ENCODE peak calls at places on chromosomes 2 and 18, in four cellular contexts. M is A549, L is ovary, H is thyroid gland. T is an unnamed sample.

GRCh38 chr2:185245216-185245615 is 493.4 kb upstream of the FSIP2 start:
- DNase-seq in M (no peak), L (no peak), H (no peak), T (no peak)

GRCh38 chr2:131023758-131024157 is 69.5 kb downstream of the FAM168B start:
- DNase-seq in M (no peak), H (no peak), L (no peak), T (no peak)

GRCh38 chr2:189305291-189305943 is 125.9 kb upstream of the COL5A2 start:
- DNase-seq in M (peak), H (no peak), L (no peak), T (no peak)

GRCh38 chr18:57004366-57005121 is 142.3 kb upstream of the BOD1L2 start:
- DNase-seq in H (no peak), M (peak), L (no peak), T (no peak)

GRCh38 chr18:62716679-62717058 is 1.3 kb downstream of the PHLPP1 start:
- DNase-seq in H (peak), M (peak), L (peak), T (peak)

GRCh38 chr2:222561817-222562424 is 94.0 kb downstream of the FARSB start:
- DNase-seq in H (peak), M (peak), L (no peak), T (peak)

GRCh38 chr2:151051584-151052220 is 210.0 kb downstream of the RBM43 start:
- DNase-seq in H (peak), L (no peak), M (peak), T (peak)

GRCh38 chr2:201448701-201449100 is 2.6 kb downstream of the TRAK2 start:
- DNase-seq in H (no peak), M (no peak), L (no peak), T (no peak)

GRCh38 chr2:119484834-119485233 is 39.4 kb downstream of the SCTR start:
- DNase-seq in H (no peak), M (no peak), L (no peak), T (no peak)

GRCh38 chr2:173654146-173654895 is 299.6 kb downstream of the CDCA7 start:
- DNase-seq in M (no peak), H (no peak), L (no peak), T (no peak)

GRCh38 chr2:127084611-127085031 is 22.3 kb downstream of the BIN1 start:
- DNase-seq in L (no peak), H (peak), M (no peak), T (no peak)

GRCh38 chr2:43539436-43539835 is 56.4 kb downstream of the THADA start:
- DNase-seq in M (no peak), L (no peak), H (no peak), T (no peak)

GRCh38 chr2:29259221-29259620 is 144.0 kb downstream of the CLIP4 start:
- DNase-seq in M (no peak), L (no peak), H (no peak), T (no peak)

GRCh38 chr2:216404010-216404618 is 8.2 kb upstream of the SMARCAL1 start:
- DNase-seq in L (no peak), H (peak), M (peak), T (peak)

GRCh38 chr2:184938221-184938985 is 340.1 kb downstream of the ZNF804A start:
- DNase-seq in H (no peak), L (no peak), M (no peak), T (no peak)

GRCh38 chr2:108573070-108573469 is 38.8 kb downstream of the LIMS1 start:
- DNase-seq in H (no peak), L (no peak), M (no peak), T (no peak)

DNA sequence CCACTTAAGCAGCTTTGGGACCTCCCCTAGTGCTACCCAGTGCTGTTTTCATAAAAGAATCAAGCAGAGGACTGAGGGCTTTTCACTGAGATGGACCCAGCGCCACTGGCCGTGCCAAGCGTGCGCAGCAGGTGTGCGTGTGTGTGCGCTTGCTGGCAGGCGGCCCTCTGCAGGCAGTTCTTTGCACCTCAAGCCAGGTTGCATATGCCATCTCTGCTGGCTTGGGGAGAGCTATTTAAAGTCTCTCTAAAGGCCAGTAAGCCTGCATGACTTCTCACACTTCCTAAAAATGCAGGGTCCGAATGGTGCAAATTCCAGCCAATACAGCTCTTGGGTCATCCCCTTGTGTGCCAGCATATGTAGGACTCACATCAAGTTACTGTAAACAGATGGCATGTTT is 255.5 kb downstream of the RNF152 start:
- DNase-seq in L (no peak), M (no peak), H (peak), T (peak)
- TF ChIP-seq CTCF in L (no peak), M (no peak), H (no peak), T (no peak)

GRCh38 chr2:241149925-241150659 is at the start of gene PPP1R7:
- DNase-seq in H (peak), M (peak), L (peak), T (peak)
- TF ChIP-seq POLR2A in H (peak), M (peak), L (peak), T (peak)

DNA sequence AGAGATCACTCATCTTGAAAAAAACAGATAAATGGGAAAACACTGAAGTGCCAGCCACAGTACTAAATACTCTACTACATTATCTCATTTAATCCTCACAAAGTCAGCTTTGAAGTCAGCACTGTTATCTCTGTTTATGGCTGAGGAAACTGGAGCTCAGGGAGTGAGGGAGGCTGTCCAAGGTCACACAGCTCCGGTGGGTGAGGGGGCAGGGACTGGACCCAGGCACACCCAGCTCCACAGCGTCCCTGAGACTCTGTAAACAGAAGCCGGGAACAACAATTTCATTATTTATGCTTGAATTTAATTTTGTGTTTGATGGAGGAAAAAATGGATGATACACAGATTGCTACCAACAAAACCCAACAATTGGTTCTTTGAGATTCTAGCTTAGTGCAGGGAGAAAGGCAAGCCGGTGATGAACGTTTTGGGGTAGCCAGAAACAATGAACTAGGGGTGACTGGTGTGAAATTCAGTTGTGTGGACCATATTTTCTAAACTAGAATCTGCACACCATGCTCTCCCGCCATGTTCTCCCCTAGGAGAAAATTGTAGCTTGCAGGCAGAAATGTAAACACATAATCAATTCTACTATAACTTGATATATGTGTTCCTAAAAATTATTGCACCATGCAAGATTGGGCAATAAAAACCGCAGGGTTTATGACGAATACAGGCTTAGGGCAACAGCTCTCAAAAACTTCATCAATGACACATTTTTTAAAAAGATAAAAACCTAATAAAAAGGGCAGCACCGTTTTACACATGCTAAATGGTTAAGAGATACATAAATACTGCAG is at the start of gene GREB1:
- DNase-seq in H (no peak), L (peak), M (no peak), T (no peak)
- H3K27ac ChIP-seq in H (no peak), L (peak), M (no peak), T (no peak)

GRCh38 chr2:8538951-8539621 is 142.8 kb upstream of the ID2 start:
- DNase-seq in L (no peak), H (peak), M (no peak), T (no peak)

GRCh38 chr2:8540552-8541055 is 141.3 kb upstream of the ID2 start:
- DNase-seq in H (no peak), L (no peak), M (no peak), T (no peak)

GRCh38 chr2:8538531-8538930 is 143.3 kb upstream of the ID2 start:
- DNase-seq in H (no peak), L (no peak), M (no peak), T (no peak)

GRCh38 chr2:8541223-8541622 is 140.6 kb upstream of the ID2 start:
- DNase-seq in H (no peak), M (no peak), L (no peak), T (no peak)

DNA sequence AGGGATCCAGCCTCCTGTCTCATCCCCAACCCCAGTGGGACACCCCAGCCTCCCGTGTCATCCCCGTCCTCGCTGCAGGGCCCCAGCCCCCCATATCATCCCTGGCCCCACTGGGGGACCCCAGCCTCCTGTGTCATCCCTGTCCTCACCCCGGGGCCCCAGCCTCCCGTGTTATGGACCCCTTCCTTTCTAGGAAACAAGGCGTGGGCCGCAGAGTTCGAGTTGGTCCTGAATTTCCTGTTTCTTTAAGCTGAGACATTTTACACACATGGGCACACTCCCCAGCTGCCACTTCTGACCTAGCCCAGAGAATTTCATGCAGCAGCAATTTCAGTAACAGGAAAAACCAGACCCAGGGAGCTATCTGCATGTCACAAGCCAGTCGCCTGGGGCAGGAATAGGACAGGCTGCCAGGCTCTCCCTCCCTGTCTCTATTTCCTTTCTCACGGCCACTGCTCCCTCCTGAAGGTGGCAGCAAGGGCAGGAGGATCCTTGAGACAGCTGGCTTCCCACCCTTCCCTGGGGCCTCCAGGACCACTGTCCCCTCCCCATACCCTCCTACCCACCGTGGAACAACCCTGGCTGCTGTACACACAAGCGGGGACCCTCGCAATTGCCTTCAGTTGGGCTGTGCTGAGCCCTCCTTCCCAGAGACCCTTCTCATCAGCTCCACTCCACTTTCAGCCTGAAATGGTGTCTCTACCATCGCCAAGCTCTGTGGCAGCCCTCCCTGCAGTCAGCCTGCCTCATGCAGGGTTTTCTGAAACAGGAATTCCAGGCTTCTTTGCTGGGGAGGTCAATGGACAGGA is 141.9 kb upstream of the ID2 start:
- DNase-seq in H (peak), L (no peak), M (no peak), T (peak)
- TF ChIP-seq CTCF in H (peak), L (no peak), M (no peak), T (no peak)

GRCh38 chr2:99184811-99185210 is 3.8 kb downstream of the MRPL30 start:
- DNase-seq in M (no peak), H (no peak), L (no peak), T (no peak)

GRCh38 chr2:99183025-99183424 is 2.0 kb downstream of the MRPL30 start:
- DNase-seq in H (no peak), L (no peak), M (no peak), T (no peak)

DNA sequence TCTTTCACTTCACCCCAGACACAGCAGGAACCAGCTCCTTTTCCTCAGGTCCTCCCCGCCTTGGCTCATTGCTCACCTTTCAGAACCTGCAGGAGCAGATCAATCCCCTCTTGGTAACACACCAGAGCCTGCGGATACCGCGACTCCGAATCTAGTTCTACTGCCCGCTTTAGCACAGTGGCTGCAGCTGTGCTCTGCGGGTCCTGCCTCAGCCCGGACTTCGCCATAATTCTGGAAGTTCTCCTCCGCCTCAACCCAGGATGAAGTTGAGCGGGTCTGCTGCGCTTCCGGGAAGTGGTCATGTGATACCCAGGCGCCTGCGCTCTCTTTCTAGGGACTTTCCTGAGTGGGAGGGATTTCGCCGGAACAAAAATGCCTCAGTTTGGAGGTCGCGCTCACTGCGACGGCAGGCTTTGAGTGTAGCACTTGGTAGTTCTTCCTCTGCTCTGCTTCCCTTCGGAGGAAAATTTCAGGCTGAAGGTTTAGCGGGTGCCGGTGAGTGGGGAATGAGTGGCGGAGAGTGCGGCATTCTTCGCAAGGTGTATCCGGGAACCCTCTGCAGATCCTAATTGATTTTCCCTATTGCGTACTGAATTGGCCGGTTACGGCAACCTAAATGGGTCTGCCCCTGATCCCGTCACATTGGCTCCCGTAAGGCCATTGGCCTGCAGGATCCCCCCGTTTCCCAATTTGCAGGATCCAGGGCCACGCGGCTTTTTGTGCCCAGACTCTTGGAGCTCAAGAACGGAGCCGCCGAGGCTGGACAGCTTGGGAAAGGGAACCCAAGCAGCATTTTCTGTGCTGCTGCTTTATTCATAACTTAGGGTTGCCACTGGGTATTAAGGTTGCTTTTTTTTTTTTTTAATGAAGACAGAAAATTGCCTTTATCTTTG is at the start of the genes MITD1 and MRPL30:
- DNase-seq in M (peak), L (peak), H (peak), T (peak)
- TF ChIP-seq POLR2A in M (peak), L (peak), H (peak), T (peak)